ENCODE peak calls at places on chromosome 15, in eight cellular contexts. W is T47D, K is HCEC 1CT, I is nucleus accumbens, L is germinal center, A is fibroblast of pulmonary artery, O is NAMALWA, D is ovary. U is an unnamed sample.

GRCh38 chr15:38069001-38069400 is 134.6 kb downstream of the TMCO5A start:
- DNase-seq in W (no peak), K (peak), I (no peak), L (peak), A (peak), O (peak), D (no peak), U (no peak)

GRCh38 chr15:96889734-96890480 is 559.4 kb downstream of the NR2F2 start:
- DNase-seq in W (no peak), K (peak), I (no peak), L (no peak), A (no peak), O (no peak), D (no peak), U (no peak)

GRCh38 chr15:43514241-43515057 is 3.0 kb upstream of the MAP1A start:
- DNase-seq in W (no peak), K (no peak), I (peak), L (no peak), A (peak), O (peak), D (no peak), U (peak)

GRCh38 chr15:91852741-91853500 is 587 bp upstream of the SLCO3A1 start:
- DNase-seq in W (peak), K (peak), I (peak), L (peak), A (peak), O (peak), D (peak), U (peak)

GRCh38 chr15:90839187-90840071 is 29.0 kb upstream of the FURIN start:
- DNase-seq in W (no peak), K (no peak), I (no peak), L (peak), A (peak), O (no peak), D (no peak), U (no peak)

GRCh38 chr15:43214592-43215295 is 6.1 kb downstream of the EPB42 start:
- DNase-seq in W (no peak), K (no peak), I (no peak), L (no peak), A (no peak), O (no peak), D (no peak), U (no peak)

GRCh38 chr15:77036537-77037474 is 34.1 kb downstream of the TSPAN3 start:
- DNase-seq in W (no peak), K (no peak), I (no peak), L (peak), A (no peak), O (no peak), D (peak), U (peak)

GRCh38 chr15:36585774-36586173 is 6.3 kb downstream of the CDIN1 start:
- DNase-seq in W (no peak), K (no peak), I (no peak), L (no peak), A (no peak), O (no peak), D (no peak), U (no peak)

GRCh38 chr15:64825081-64825430 is 391 bp downstream of the PIF1 start:
- DNase-seq in W (no peak), K (no peak), I (no peak), L (no peak), A (peak), O (no peak), D (no peak), U (no peak)

GRCh38 chr15:82231233-82231632 is 31.3 kb downstream of the EFL1 start:
- DNase-seq in W (no peak), K (no peak), I (no peak), L (no peak), A (no peak), O (no peak), D (no peak), U (no peak)

GRCh38 chr15:74136584-74137543 is 6.5 kb downstream of the ISLR2 start:
- DNase-seq in W (no peak), K (no peak), I (no peak), L (no peak), A (peak), O (no peak), D (no peak), U (no peak)

GRCh38 chr15:29736745-29737023 is 85.6 kb downstream of the TJP1 start:
- DNase-seq in W (no peak), K (peak), I (no peak), L (no peak), A (peak), O (no peak), D (no peak), U (no peak)

GRCh38 chr15:79640206-79640605 is 208.1 kb downstream of the MINAR1 start:
- DNase-seq in W (no peak), K (peak), I (no peak), L (no peak), A (peak), O (no peak), D (no peak), U (no peak)

GRCh38 chr15:94258246-94258645 is 26.9 kb downstream of the MCTP2 start:
- DNase-seq in W (no peak), K (no peak), I (no peak), L (peak), A (no peak), O (peak), D (no peak), U (no peak)

GRCh38 chr15:83282859-83283812 is 1.3 kb downstream of the BNC1 start:
- DNase-seq in W (no peak), K (peak), I (no peak), L (no peak), A (peak), O (no peak), D (peak), U (peak)

GRCh38 chr15:48370460-48370859 is 39.2 kb downstream of the DUT start:
- DNase-seq in W (no peak), K (peak), I (no peak), L (no peak), A (peak), O (no peak), D (no peak), U (no peak)

GRCh38 chr15:99117563-99118257 is 12.8 kb downstream of the SYNM start:
- DNase-seq in W (no peak), K (no peak), I (no peak), L (no peak), A (no peak), O (no peak), D (no peak), U (no peak)

GRCh38 chr15:79967331-79968182 is 3.4 kb downstream of the BCL2A1 start:
- DNase-seq in W (no peak), K (no peak), I (no peak), L (no peak), A (no peak), O (no peak), D (no peak), U (no peak)

GRCh38 chr15:75646944-75647364 is 758 bp upstream of the SNX33 start:
- DNase-seq in W (no peak), K (peak), I (no peak), L (no peak), A (no peak), O (no peak), D (no peak), U (peak)

GRCh38 chr15:99424978-99425665 is 140.7 kb upstream of the MEF2A start:
- DNase-seq in W (no peak), K (peak), I (no peak), L (no peak), A (peak), O (no peak), D (peak), U (peak)

GRCh38 chr15:65980824-65981456 is 111.6 kb downstream of the RAB11A start:
- DNase-seq in W (peak), K (peak), I (no peak), L (peak), A (peak), O (peak), D (peak), U (peak)

GRCh38 chr15:93019971-93020370 is 69.0 kb downstream of the RGMA start:
- DNase-seq in W (no peak), K (no peak), I (no peak), L (no peak), A (no peak), O (no peak), D (no peak), U (no peak)

GRCh38 chr15:44069489-44069888 is 125.6 kb downstream of the FRMD5 start:
- DNase-seq in W (no peak), K (peak), I (no peak), L (no peak), A (no peak), O (no peak), D (no peak), U (no peak)

GRCh38 chr15:94829887-94830884 is 598.8 kb downstream of the MCTP2 start:
- DNase-seq in W (no peak), K (no peak), I (no peak), L (no peak), A (no peak), O (no peak), D (no peak), U (no peak)

GRCh38 chr15:78322243-78322642 is 17.9 kb upstream of the CRABP1 start:
- DNase-seq in W (no peak), K (no peak), I (no peak), L (no peak), A (peak), O (no peak), D (no peak), U (no peak)

GRCh38 chr15:89912145-89912673 is 543 bp downstream of the ARPIN start:
- DNase-seq in W (no peak), K (no peak), I (no peak), L (no peak), A (peak), O (no peak), D (peak), U (peak)

GRCh38 chr15:79401301-79401700 is 30.8 kb upstream of the MINAR1 start:
- DNase-seq in W (no peak), K (no peak), I (no peak), L (no peak), A (no peak), O (no peak), D (no peak), U (no peak)

GRCh38 chr15:42921049-42921731 is 612 bp upstream of the TTBK2 start:
- DNase-seq in W (no peak), K (no peak), I (no peak), L (peak), A (peak), O (peak), D (peak), U (no peak)

GRCh38 chr15:100335335-100335999 is 6.3 kb downstream of the ADAMTS17 start:
- DNase-seq in W (no peak), K (no peak), I (no peak), L (no peak), A (no peak), O (no peak), D (no peak), U (no peak)